ENCODE peak calls at places on chromosomes 5 and 9, in five cellular contexts. One of them, this sample, is unnamed.

GRCh38 chr5:92409131-92409530 is 1026.0 kb upstream of the ARRDC3 start:
- DNase-seq in H9: no peak
- DNase-seq in neuronal stem cell: no peak
- DNase-seq in H1: no peak
- DNase-seq in trophoblast cell: no peak
- DNase-seq in this sample: no peak

GRCh38 chr5:93162201-93162654 is 418.8 kb downstream of the NR2F1-AS1 start:
- DNase-seq in H9: no peak
- DNase-seq in neuronal stem cell: peak; percentile 47
- DNase-seq in H1: no peak
- DNase-seq in trophoblast cell: no peak
- DNase-seq in this sample: peak; percentile 65

GRCh38 chr5:160506006-160507004 is 84.7 kb downstream of the PTTG1 start:
- DNase-seq in H9: peak; percentile 62
- DNase-seq in neuronal stem cell: no peak
- DNase-seq in H1: no peak
- DNase-seq in trophoblast cell: peak; percentile 36
- DNase-seq in this sample: no peak

GRCh38 chr5:84118551-84118950 is 266.1 kb downstream of the EDIL3 start:
- DNase-seq in H9: no peak
- DNase-seq in neuronal stem cell: no peak
- DNase-seq in H1: no peak
- DNase-seq in trophoblast cell: no peak
- DNase-seq in this sample: no peak

GRCh38 chr5:52853573-52854163 is 66.0 kb downstream of the ITGA1 start:
- DNase-seq in H9: no peak
- DNase-seq in neuronal stem cell: no peak
- DNase-seq in H1: no peak
- DNase-seq in trophoblast cell: no peak
- DNase-seq in this sample: no peak

GRCh38 chr5:172901012-172901780 is 58.0 kb upstream of the RPL26L1 start:
- DNase-seq in H9: no peak
- DNase-seq in neuronal stem cell: no peak
- DNase-seq in H1: no peak
- DNase-seq in trophoblast cell: no peak
- DNase-seq in this sample: peak; percentile 91

GRCh38 chr5:94802450-94802849 is 184.0 kb downstream of the SLF1 start:
- DNase-seq in H9: no peak
- DNase-seq in neuronal stem cell: peak; percentile 49
- DNase-seq in H1: no peak
- DNase-seq in trophoblast cell: no peak
- DNase-seq in this sample: peak; percentile 19

GRCh38 chr9:126482361-126483044 is 131.2 kb upstream of the LMX1B start:
- DNase-seq in H9: peak; percentile 78
- DNase-seq in neuronal stem cell: peak; percentile 71
- DNase-seq in H1: peak; percentile 36
- DNase-seq in trophoblast cell: no peak
- DNase-seq in this sample: peak; percentile 67

GRCh38 chr5:93433422-93433821 is 147.6 kb downstream of the NR2F1-AS1 start:
- DNase-seq in H9: no peak
- DNase-seq in neuronal stem cell: no peak
- DNase-seq in H1: no peak
- DNase-seq in trophoblast cell: no peak
- DNase-seq in this sample: peak; percentile 96

GRCh38 chr5:16666861-16667481 is 50.2 kb upstream of the RETREG1 start:
- DNase-seq in H9: no peak
- DNase-seq in neuronal stem cell: no peak
- DNase-seq in H1: no peak
- DNase-seq in trophoblast cell: no peak
- DNase-seq in this sample: no peak

GRCh38 chr9:120920495-120921178 is 6.0 kb downstream of the TRAF1 start:
- DNase-seq in H9: no peak
- DNase-seq in neuronal stem cell: no peak
- DNase-seq in H1: no peak
- DNase-seq in trophoblast cell: no peak
- DNase-seq in this sample: no peak

GRCh38 chr9:89854715-89855475 is 250.1 kb downstream of the GADD45G start:
- DNase-seq in H9: peak; percentile 12
- DNase-seq in neuronal stem cell: no peak
- DNase-seq in H1: no peak
- DNase-seq in trophoblast cell: no peak
- DNase-seq in this sample: no peak

GRCh38 chr9:75001719-75002421 is 26.2 kb downstream of the CARNMT1 start:
- DNase-seq in H9: no peak
- DNase-seq in neuronal stem cell: peak; percentile 67
- DNase-seq in H1: no peak
- DNase-seq in trophoblast cell: peak; percentile 16
- DNase-seq in this sample: peak; percentile 83

GRCh38 chr5:121029536-121030245 is 565.6 kb downstream of the PRR16 start:
- DNase-seq in H9: no peak
- DNase-seq in neuronal stem cell: no peak
- DNase-seq in H1: no peak
- DNase-seq in trophoblast cell: no peak
- DNase-seq in this sample: no peak

GRCh38 chr9:73470766-73471165 is 319.1 kb downstream of the ANXA1 start:
- DNase-seq in H9: no peak
- DNase-seq in neuronal stem cell: no peak
- DNase-seq in H1: no peak
- DNase-seq in trophoblast cell: no peak
- DNase-seq in this sample: no peak

GRCh38 chr5:155905359-155905758 is 421.6 kb upstream of the SGCD start:
- DNase-seq in H9: no peak
- DNase-seq in neuronal stem cell: no peak
- DNase-seq in H1: no peak
- DNase-seq in trophoblast cell: no peak
- DNase-seq in this sample: no peak

GRCh38 chr9:6024035-6024554 is 8.7 kb upstream of the RANBP6 start:
- DNase-seq in H9: no peak
- DNase-seq in neuronal stem cell: peak; percentile 14
- DNase-seq in H1: no peak
- DNase-seq in trophoblast cell: peak; percentile 17
- DNase-seq in this sample: peak; percentile 23

GRCh38 chr9:21323091-21323490 is 12.1 kb downstream of the KLHL9 start:
- DNase-seq in H9: no peak
- DNase-seq in neuronal stem cell: no peak
- DNase-seq in H1: no peak
- DNase-seq in trophoblast cell: no peak
- DNase-seq in this sample: no peak

GRCh38 chr5:101590384-101590783 is 687.3 kb upstream of the ST8SIA4 start:
- DNase-seq in H9: no peak
- DNase-seq in neuronal stem cell: no peak
- DNase-seq in H1: no peak
- DNase-seq in trophoblast cell: no peak
- DNase-seq in this sample: no peak

GRCh38 chr5:54942064-54942778 is 43.2 kb downstream of the ESM1 start:
- DNase-seq in H9: no peak
- DNase-seq in neuronal stem cell: no peak
- DNase-seq in H1: no peak
- DNase-seq in trophoblast cell: no peak
- DNase-seq in this sample: no peak

GRCh38 chr9:36258989-36259315 is 704 bp upstream of the GNE start:
- DNase-seq in H9: no peak
- DNase-seq in neuronal stem cell: no peak
- DNase-seq in H1: no peak
- DNase-seq in trophoblast cell: no peak
- DNase-seq in this sample: no peak

GRCh38 chr5:11985993-11986392 is 81.7 kb upstream of the CTNND2 start:
- DNase-seq in H9: no peak
- DNase-seq in neuronal stem cell: no peak
- DNase-seq in H1: no peak
- DNase-seq in trophoblast cell: no peak
- DNase-seq in this sample: no peak
- H2BK12ac ChIP-seq in H9: no peak overlapping the region
- H2BK12ac ChIP-seq in neuronal stem cell: no peak overlapping the region
- H2BK12ac ChIP-seq in H1: no peak overlapping the region
- H2BK12ac ChIP-seq in trophoblast cell: no peak overlapping the region
- H2BK12ac ChIP-seq in this sample: no peak overlapping the region

DNA sequence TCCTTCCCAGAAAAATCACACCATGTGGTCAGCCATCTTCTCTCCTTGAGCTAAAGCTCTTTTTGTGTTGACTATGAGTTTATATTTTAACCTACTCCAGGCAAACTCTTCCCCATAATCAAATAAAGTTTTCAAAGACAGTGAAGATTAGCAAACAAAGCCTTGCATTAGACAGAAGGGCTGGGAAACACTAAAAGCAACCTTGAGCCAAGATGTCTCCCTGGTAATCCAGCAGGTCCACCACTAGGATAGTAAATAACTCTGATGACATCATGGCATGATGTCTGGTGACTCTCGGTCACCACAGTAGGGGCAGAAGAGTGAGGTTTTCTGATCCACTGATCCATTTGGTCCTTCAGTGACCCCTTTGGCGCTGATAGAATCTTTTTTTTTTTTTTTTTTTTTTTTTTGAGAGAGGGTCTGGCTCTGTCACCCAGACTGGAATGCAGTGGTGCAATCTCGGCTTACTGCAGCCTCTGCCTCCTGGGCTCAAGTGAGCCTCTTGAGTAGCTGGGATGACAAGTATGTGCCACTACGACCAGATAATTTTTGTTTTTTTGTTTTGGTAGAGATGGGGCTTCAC is 30.6 kb upstream of the IL6ST start:
- DNase-seq in H9: no peak
- DNase-seq in neuronal stem cell: no peak
- DNase-seq in H1: no peak
- DNase-seq in trophoblast cell: peak; percentile 76
- DNase-seq in this sample: peak; percentile 38
- H4K8ac ChIP-seq in H9: no peak overlapping the region
- H4K8ac ChIP-seq in neuronal stem cell: no peak overlapping the region
- H4K8ac ChIP-seq in H1: no peak overlapping the region
- H4K8ac ChIP-seq in trophoblast cell: no peak overlapping the region
- H4K8ac ChIP-seq in this sample: no peak overlapping the region

GRCh38 chr5:106374956-106375355 is 1295.8 kb downstream of the EFNA5 start:
- DNase-seq in H9: no peak
- DNase-seq in neuronal stem cell: no peak
- DNase-seq in H1: no peak
- DNase-seq in trophoblast cell: no peak
- DNase-seq in this sample: no peak
- H2BK12ac ChIP-seq in H9: no peak overlapping the region
- H2BK12ac ChIP-seq in neuronal stem cell: no peak overlapping the region
- H2BK12ac ChIP-seq in H1: no peak overlapping the region
- H2BK12ac ChIP-seq in trophoblast cell: no peak overlapping the region
- H2BK12ac ChIP-seq in this sample: no peak overlapping the region

GRCh38 chr5:14812166-14812565 is 59.4 kb downstream of the ANKH start:
- DNase-seq in H9: no peak
- DNase-seq in neuronal stem cell: no peak
- DNase-seq in H1: no peak
- DNase-seq in trophoblast cell: no peak
- DNase-seq in this sample: no peak

GRCh38 chr5:14810282-14810681 is 61.3 kb downstream of the ANKH start:
- DNase-seq in H9: no peak
- DNase-seq in neuronal stem cell: no peak
- DNase-seq in H1: no peak
- DNase-seq in trophoblast cell: no peak
- DNase-seq in this sample: no peak

GRCh38 chr5:14807471-14807870 is 64.1 kb downstream of the ANKH start:
- DNase-seq in H9: no peak
- DNase-seq in neuronal stem cell: no peak
- DNase-seq in H1: no peak
- DNase-seq in trophoblast cell: no peak
- DNase-seq in this sample: no peak

GRCh38 chr5:14810941-14811573 is 60.5 kb downstream of the ANKH start:
- DNase-seq in H9: no peak
- DNase-seq in neuronal stem cell: no peak
- DNase-seq in H1: no peak
- DNase-seq in trophoblast cell: no peak
- DNase-seq in this sample: no peak

DNA sequence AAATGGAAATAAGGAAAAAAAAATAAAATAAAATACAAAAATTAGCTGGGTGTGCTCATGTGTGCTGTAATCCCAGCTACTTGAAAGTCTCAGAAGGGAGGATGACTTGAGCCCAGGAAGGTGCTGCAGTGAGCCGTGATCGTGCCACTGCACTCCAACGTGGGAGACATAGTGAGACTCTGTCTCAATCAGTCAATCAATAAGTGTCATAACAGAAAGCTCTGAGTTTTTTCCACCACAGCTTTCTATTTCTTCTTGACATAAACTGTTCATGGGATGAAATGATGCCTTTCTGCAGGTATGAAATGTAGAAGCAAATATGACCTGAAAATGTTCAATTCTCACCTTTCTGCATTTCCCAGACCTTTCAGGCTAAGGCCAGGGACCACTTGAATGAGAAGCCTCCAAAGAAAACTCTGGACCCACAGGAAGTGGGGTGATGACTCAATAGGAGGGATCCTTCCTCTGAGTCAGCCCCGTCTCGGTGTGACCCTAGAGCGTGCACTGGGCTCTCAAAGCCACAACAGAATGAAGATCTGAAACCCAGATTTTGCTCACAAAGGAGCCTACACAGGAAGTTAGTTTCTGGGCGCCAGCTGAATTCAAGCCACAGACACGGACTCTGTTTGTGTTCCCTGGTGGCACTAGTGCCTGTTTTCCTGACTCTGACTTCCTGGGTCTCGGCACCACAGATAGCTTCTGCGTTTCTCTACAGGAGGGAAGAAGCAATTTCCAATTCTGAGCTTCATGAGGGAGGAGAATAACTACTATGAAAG is 62.0 kb downstream of the ANKH start:
- DNase-seq in H9: no peak
- DNase-seq in neuronal stem cell: no peak
- DNase-seq in H1: no peak
- DNase-seq in trophoblast cell: peak; percentile 31
- DNase-seq in this sample: peak; percentile 94
- H4K8ac ChIP-seq in H9: no peak overlapping the region
- H4K8ac ChIP-seq in neuronal stem cell: no peak overlapping the region
- H4K8ac ChIP-seq in H1: no peak overlapping the region
- H4K8ac ChIP-seq in trophoblast cell: no peak overlapping the region
- H4K8ac ChIP-seq in this sample: no peak overlapping the region

DNA sequence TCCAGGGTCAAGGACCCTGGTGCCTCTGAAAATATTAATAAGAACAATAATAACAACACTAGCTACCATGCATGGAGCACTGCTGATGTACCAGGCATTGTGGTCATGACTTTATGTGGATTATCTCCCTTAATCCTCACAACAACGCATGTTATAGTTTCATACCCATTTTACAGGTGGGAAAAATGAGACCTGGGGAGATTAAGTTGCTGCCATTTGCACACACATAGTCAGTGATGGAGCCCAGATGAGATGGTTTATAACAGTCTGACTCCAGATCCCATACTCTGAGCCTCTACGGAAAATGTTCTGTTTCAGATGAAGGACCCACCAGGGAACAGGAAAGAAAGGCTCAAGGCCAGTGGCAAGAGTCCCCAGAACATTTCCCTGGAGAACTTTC is 48.2 kb upstream of the PPARGC1B start:
- DNase-seq in H9: no peak
- DNase-seq in neuronal stem cell: no peak
- DNase-seq in H1: no peak
- DNase-seq in trophoblast cell: no peak
- DNase-seq in this sample: no peak
- H2BK12ac ChIP-seq in H9: no peak overlapping the region
- H2BK12ac ChIP-seq in neuronal stem cell: no peak overlapping the region
- H2BK12ac ChIP-seq in H1: no peak overlapping the region
- H2BK12ac ChIP-seq in trophoblast cell: no peak overlapping the region
- H2BK12ac ChIP-seq in this sample: no peak overlapping the region

GRCh38 chr5:131277415-131277814 is 13.6 kb downstream of the CDC42SE2 start:
- DNase-seq in H9: no peak
- DNase-seq in neuronal stem cell: no peak
- DNase-seq in H1: no peak
- DNase-seq in trophoblast cell: no peak
- DNase-seq in this sample: no peak
- H4K8ac ChIP-seq in H9: no peak overlapping the region
- H4K8ac ChIP-seq in neuronal stem cell: no peak overlapping the region
- H4K8ac ChIP-seq in H1: no peak overlapping the region
- H4K8ac ChIP-seq in trophoblast cell: no peak overlapping the region
- H4K8ac ChIP-seq in this sample: no peak overlapping the region